ENCODE peak calls at places on chromosomes 4 and X, in eight cellular contexts. M is neural crest cell, G is heart right ventricle, D is AG04450, C is cardiac muscle cell, J is endodermal cell, T is body of pancreas, A is chondrocyte. Z is an unnamed sample.
A peak's percentile ranks its signal among the peaks of the same experiment; 100 is the strongest.

GRCh38 chrX:17033225-17033624 is 86.8 kb downstream of the REPS2 start:
- DNase-seq in D (no peak), A (no peak), G (no peak), T (no peak), M (no peak), C (no peak), J (no peak), Z (no peak)

GRCh38 chr4:171118091-171118490 is 695.1 kb upstream of the GALNTL6 start:
- DNase-seq in D (no peak), T (no peak), M (no peak), A (no peak), G (no peak), C (no peak), J (no peak), Z (peak; percentile 1)

GRCh38 chr4:11720292-11720691 is 291.6 kb upstream of the HS3ST1 start:
- DNase-seq in C (peak; percentile 73), D (no peak), J (no peak), M (no peak), T (peak; percentile 12), G (peak; percentile 7), A (no peak), Z (peak; percentile 55)

GRCh38 chr4:165440415-165440882 is 61.6 kb downstream of the CPE start:
- DNase-seq in C (peak; percentile 83), A (no peak), D (peak; percentile 16), G (no peak), J (peak; percentile 55), T (no peak), M (no peak), Z (peak; percentile 80)

GRCh38 chrX:123422875-123423274 is 238.8 kb downstream of the GRIA3 start:
- DNase-seq in A (no peak), M (peak; percentile 3), J (peak; percentile 51), D (no peak), C (peak; percentile 36), T (peak; percentile 5), G (peak; percentile 4), Z (peak; percentile 59)

GRCh38 chrX:65493431-65493830 is 41.2 kb downstream of the LAS1L start:
- DNase-seq in D (no peak), G (no peak), A (no peak), M (no peak), T (no peak), C (no peak), J (no peak), Z (no peak)

GRCh38 chr4:95446204-95446603 is 102.6 kb downstream of the UNC5C start:
- DNase-seq in C (no peak), G (no peak), J (no peak), T (no peak), A (no peak), D (no peak), M (no peak), Z (no peak)

GRCh38 chr4:31108762-31109161 is 388.6 kb downstream of the PCDH7 start:
- DNase-seq in M (no peak), D (no peak), J (peak; percentile 54), C (no peak), T (no peak), G (no peak), A (no peak), Z (no peak)

GRCh38 chrX:110287605-110288004 is 30.3 kb downstream of the AMMECR1 start:
- DNase-seq in T (no peak), G (no peak), C (peak; percentile 41), D (no peak), M (no peak), J (no peak), A (no peak), Z (peak; percentile 72)

GRCh38 chr4:98938386-98938785 is 9.5 kb upstream of the EIF4E start:
- DNase-seq in A (no peak), J (no peak), M (no peak), C (peak; percentile 41), D (no peak), T (no peak), G (no peak), Z (peak; percentile 22)

GRCh38 chr4:7964459-7964858 is 24.8 kb upstream of the AFAP1 start:
- DNase-seq in A (no peak), G (no peak), T (no peak), C (no peak), D (no peak), M (no peak), J (no peak), Z (no peak)

GRCh38 chr4:54872246-54872645 is 214.5 kb downstream of the KIT start:
- DNase-seq in D (no peak), M (no peak), T (no peak), G (no peak), J (no peak), C (peak; percentile 7), A (no peak), Z (peak; percentile 3)

GRCh38 chr4:26325191-26325590 is 4.4 kb downstream of the RBPJ start:
- DNase-seq in T (peak; percentile 26), G (no peak), A (no peak), M (no peak), C (peak; percentile 50), J (no peak), D (no peak), Z (peak; percentile 69)

GRCh38 chrX:139246295-139246694 is 284.2 kb upstream of the F9 start:
- DNase-seq in J (no peak), C (no peak), D (no peak), G (no peak), T (no peak), A (no peak), M (no peak), Z (no peak)

DNA sequence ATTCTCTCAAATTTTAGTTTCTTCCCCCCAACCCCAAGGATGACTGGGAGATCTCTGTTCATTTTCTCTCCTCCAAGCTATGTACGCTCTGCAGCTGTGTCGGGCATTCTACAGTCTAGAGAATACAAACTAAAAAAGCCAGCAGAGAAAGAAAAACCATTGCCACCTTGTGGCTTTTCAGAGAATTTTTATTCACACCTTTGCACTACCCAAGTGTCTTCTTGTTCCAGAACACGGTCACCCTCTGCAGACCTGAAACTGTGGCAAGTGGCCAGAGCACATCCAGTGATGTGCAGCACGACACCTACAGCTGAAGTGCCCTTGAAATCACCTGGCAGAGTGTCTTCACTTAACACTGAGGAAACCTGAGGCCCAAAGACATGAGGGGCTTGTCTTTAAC is 68.6 kb downstream of the CHST7 start:
- DNase-seq in M (no peak), A (no peak), J (no peak), T (peak; percentile 3), G (peak; percentile 7), C (peak; percentile 62), D (no peak), Z (peak; percentile 39)
- TF ChIP-seq CTCF in M (peak; percentile 40), A (peak; percentile 76), J (peak; percentile 64), T (no peak), G (peak; percentile 29), C (peak; percentile 38), D (peak; percentile 38), Z (peak; percentile 28)

GRCh38 chr4:4852591-4853362 is 6.7 kb upstream of the MSX1 start:
- DNase-seq in C (peak; percentile 69), M (peak; percentile 57), A (peak; percentile 77), J (peak; percentile 88), T (peak; percentile 30), G (no peak), D (peak; percentile 37), Z (peak; percentile 79)
- TF ChIP-seq CTCF in C (peak; percentile 33), M (peak; percentile 53), A (peak; percentile 67), J (peak; percentile 83), T (no peak), G (no peak), D (peak; percentile 48), Z (peak; percentile 49)

GRCh38 chr4:15239866-15240265 is 188.0 kb upstream of the C1QTNF7 start:
- DNase-seq in T (peak; percentile 17), J (no peak), C (peak; percentile 65), M (no peak), A (no peak), D (no peak), G (peak; percentile 67), Z (peak; percentile 91)

GRCh38 chr4:15241946-15242345 is 185.9 kb upstream of the C1QTNF7 start:
- DNase-seq in C (no peak), D (no peak), M (no peak), T (no peak), G (no peak), A (no peak), J (no peak), Z (no peak)

GRCh38 chr4:15234585-15235126 is 193.2 kb upstream of the C1QTNF7 start:
- DNase-seq in G (peak; percentile 30), J (no peak), M (no peak), D (peak; percentile 88), T (peak; percentile 14), C (peak; percentile 90), A (no peak), Z (peak; percentile 98)

GRCh38 chr4:15240764-15241163 is 187.1 kb upstream of the C1QTNF7 start:
- DNase-seq in A (no peak), J (no peak), C (peak; percentile 46), D (no peak), T (no peak), M (no peak), G (no peak), Z (peak; percentile 30)

DNA sequence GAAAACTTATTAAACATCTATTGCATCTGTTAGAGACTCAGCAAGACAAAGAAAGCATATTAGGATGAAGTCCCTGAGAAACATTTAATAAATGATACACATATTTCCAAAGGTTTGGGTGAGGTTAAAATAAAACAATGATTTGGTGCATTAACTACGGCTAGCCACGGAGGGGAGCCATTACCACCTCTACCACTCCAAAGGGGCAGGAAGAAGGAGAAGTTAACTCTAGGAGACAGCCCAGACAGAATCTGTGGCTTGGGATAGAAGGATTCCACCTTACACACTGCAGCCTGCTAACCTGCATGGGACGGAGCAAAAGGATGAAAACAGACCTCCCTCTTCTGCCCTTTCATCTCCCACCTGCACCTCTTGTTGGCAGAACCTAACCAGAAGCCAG is 189.1 kb upstream of the C1QTNF7 start:
- DNase-seq in D (no peak), M (peak; percentile 23), T (peak; percentile 8), C (peak; percentile 68), J (peak; percentile 80), A (no peak), G (peak; percentile 20), Z (peak; percentile 64)
- TF ChIP-seq CTCF in D (peak; percentile 80), M (peak; percentile 77), T (peak; percentile 18), C (peak; percentile 65), J (peak; percentile 87), A (peak; percentile 86), G (peak; percentile 22), Z (peak; percentile 77)

GRCh38 chr4:150827226-150827625 is 187.9 kb downstream of the LRBA start:
- DNase-seq in M (no peak), D (no peak), C (no peak), A (no peak), J (no peak), G (no peak), T (no peak), Z (no peak)

GRCh38 chr4:150822407-150822806 is 192.7 kb downstream of the LRBA start:
- DNase-seq in C (no peak), J (peak; percentile 47), G (no peak), M (no peak), D (no peak), A (no peak), T (no peak), Z (no peak)

GRCh38 chr4:150826302-150826701 is 188.8 kb downstream of the LRBA start:
- DNase-seq in M (no peak), D (no peak), G (no peak), C (no peak), T (no peak), J (no peak), A (no peak), Z (no peak)

DNA sequence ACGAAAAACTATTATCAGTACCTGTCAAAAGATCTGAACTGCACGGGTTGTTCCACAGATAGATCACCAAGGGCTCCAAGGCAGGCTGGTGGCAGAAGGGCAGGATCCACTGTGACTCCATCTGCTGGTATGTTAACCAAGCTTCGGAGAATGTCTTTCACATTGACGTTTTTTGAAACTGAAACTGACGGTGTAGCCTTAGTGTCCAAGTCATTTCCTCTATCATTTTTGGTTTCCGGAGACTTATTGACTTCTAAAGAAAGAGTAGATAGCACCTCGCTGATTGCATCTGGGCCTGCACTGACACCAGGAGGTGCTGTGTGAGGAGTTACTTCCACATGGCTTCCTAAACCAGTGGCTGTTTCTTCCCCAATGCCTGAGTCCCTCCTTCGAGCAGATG is 186.9 kb downstream of the LRBA start:
- DNase-seq in D (no peak), C (no peak), G (no peak), J (no peak), M (no peak), T (peak; percentile 7), A (no peak), Z (no peak)
- TF ChIP-seq CTCF in D (no peak), C (no peak), G (no peak), J (peak; percentile 21), M (no peak), T (no peak), A (no peak), Z (no peak)